ENCODE peak calls at places on chromosomes 6 and 20, in seven cellular contexts. One of them, this sample, is unnamed.

GRCh38 chr6:68958327-68958726 is 323.2 kb downstream of the ADGRB3 start:
- DNase-seq in epithelial cell of proximal tubule: no peak
- DNase-seq in adipocyte: peak; percentile 29
- DNase-seq in transverse colon: no peak
- DNase-seq in astrocyte of the spinal cord: no peak
- DNase-seq in AG09309: no peak
- DNase-seq in ascending aorta: no peak
- DNase-seq in this sample: peak; percentile 7

GRCh38 chr6:167139761-167140160 is 16.9 kb downstream of the CCR6 start:
- DNase-seq in ascending aorta: no peak
- DNase-seq in astrocyte of the spinal cord: no peak
- DNase-seq in adipocyte: no peak
- DNase-seq in AG09309: no peak
- DNase-seq in transverse colon: no peak
- DNase-seq in epithelial cell of proximal tubule: no peak
- DNase-seq in this sample: no peak

GRCh38 chr20:10508468-10509251 is 73.6 kb downstream of the SLX4IP start:
- DNase-seq in transverse colon: no peak
- DNase-seq in astrocyte of the spinal cord: peak; percentile 54
- DNase-seq in ascending aorta: no peak
- DNase-seq in epithelial cell of proximal tubule: no peak
- DNase-seq in AG09309: peak; percentile 23
- DNase-seq in adipocyte: peak; percentile 22
- DNase-seq in this sample: peak; percentile 65

GRCh38 chr20:10511166-10511506 is 76.0 kb downstream of the SLX4IP start:
- DNase-seq in AG09309: no peak
- DNase-seq in epithelial cell of proximal tubule: no peak
- DNase-seq in adipocyte: no peak
- DNase-seq in transverse colon: no peak
- DNase-seq in astrocyte of the spinal cord: no peak
- DNase-seq in ascending aorta: no peak
- DNase-seq in this sample: no peak

GRCh38 chr6:111201155-111201554 is 113.9 kb downstream of the SLC16A10 start:
- DNase-seq in transverse colon: no peak
- DNase-seq in adipocyte: no peak
- DNase-seq in ascending aorta: no peak
- DNase-seq in epithelial cell of proximal tubule: no peak
- DNase-seq in astrocyte of the spinal cord: no peak
- DNase-seq in AG09309: no peak
- DNase-seq in this sample: no peak

GRCh38 chr6:7051780-7052440 is 55.9 kb upstream of the RREB1 start:
- DNase-seq in AG09309: no peak
- DNase-seq in ascending aorta: no peak
- DNase-seq in adipocyte: peak; percentile 36
- DNase-seq in epithelial cell of proximal tubule: no peak
- DNase-seq in astrocyte of the spinal cord: peak; percentile 37
- DNase-seq in transverse colon: peak; percentile 74
- DNase-seq in this sample: peak; percentile 21

GRCh38 chr6:42841844-42842584 is 37.4 kb upstream of the RPL7L1 start:
- DNase-seq in epithelial cell of proximal tubule: no peak
- DNase-seq in transverse colon: no peak
- DNase-seq in adipocyte: no peak
- DNase-seq in astrocyte of the spinal cord: no peak
- DNase-seq in ascending aorta: no peak
- DNase-seq in AG09309: no peak
- DNase-seq in this sample: no peak

GRCh38 chr6:42417641-42418112 is 34.0 kb downstream of the TRERF1 start:
- DNase-seq in adipocyte: no peak
- DNase-seq in AG09309: no peak
- DNase-seq in astrocyte of the spinal cord: peak; percentile 72
- DNase-seq in epithelial cell of proximal tubule: no peak
- DNase-seq in transverse colon: no peak
- DNase-seq in ascending aorta: no peak
- DNase-seq in this sample: no peak

GRCh38 chr20:47318596-47319516 is 37.6 kb downstream of the ZMYND8 start:
- DNase-seq in astrocyte of the spinal cord: peak; percentile 82
- DNase-seq in AG09309: no peak
- DNase-seq in adipocyte: peak; percentile 70
- DNase-seq in epithelial cell of proximal tubule: no peak
- DNase-seq in ascending aorta: peak; percentile 91
- DNase-seq in transverse colon: peak; percentile 78
- DNase-seq in this sample: peak; percentile 82

GRCh38 chr6:63245908-63246307 is 34.6 kb downstream of the FKBP1C start:
- DNase-seq in adipocyte: no peak
- DNase-seq in epithelial cell of proximal tubule: no peak
- DNase-seq in transverse colon: no peak
- DNase-seq in ascending aorta: no peak
- DNase-seq in astrocyte of the spinal cord: no peak
- DNase-seq in AG09309: no peak
- DNase-seq in this sample: no peak

GRCh38 chr6:139030539-139030938 is 2.0 kb downstream of the ABRACL start:
- DNase-seq in astrocyte of the spinal cord: no peak
- DNase-seq in adipocyte: no peak
- DNase-seq in transverse colon: peak; percentile 27
- DNase-seq in AG09309: no peak
- DNase-seq in ascending aorta: no peak
- DNase-seq in epithelial cell of proximal tubule: no peak
- DNase-seq in this sample: no peak

GRCh38 chr6:111580826-111581505 is 24.7 kb downstream of the TRAF3IP2 start:
- DNase-seq in transverse colon: no peak
- DNase-seq in astrocyte of the spinal cord: no peak
- DNase-seq in AG09309: no peak
- DNase-seq in ascending aorta: no peak
- DNase-seq in adipocyte: no peak
- DNase-seq in epithelial cell of proximal tubule: no peak
- DNase-seq in this sample: no peak

GRCh38 chr6:25035451-25036435 is 100.0 kb upstream of the RIPOR2 start:
- DNase-seq in adipocyte: no peak
- DNase-seq in AG09309: no peak
- DNase-seq in transverse colon: no peak
- DNase-seq in astrocyte of the spinal cord: no peak
- DNase-seq in epithelial cell of proximal tubule: no peak
- DNase-seq in ascending aorta: no peak
- DNase-seq in this sample: no peak

GRCh38 chr6:38234934-38235678 is 404.6 kb downstream of the BTBD9 start:
- DNase-seq in epithelial cell of proximal tubule: no peak
- DNase-seq in astrocyte of the spinal cord: no peak
- DNase-seq in adipocyte: no peak
- DNase-seq in transverse colon: no peak
- DNase-seq in ascending aorta: no peak
- DNase-seq in AG09309: no peak
- DNase-seq in this sample: no peak

GRCh38 chr20:23363257-23363649 is 1.3 kb downstream of the GZF1 start:
- DNase-seq in astrocyte of the spinal cord: no peak
- DNase-seq in transverse colon: no peak
- DNase-seq in adipocyte: no peak
- DNase-seq in epithelial cell of proximal tubule: no peak
- DNase-seq in AG09309: no peak
- DNase-seq in ascending aorta: no peak
- DNase-seq in this sample: no peak

GRCh38 chr6:88512951-88513350 is 346.8 kb upstream of the CNR1 start:
- DNase-seq in astrocyte of the spinal cord: no peak
- DNase-seq in adipocyte: no peak
- DNase-seq in AG09309: no peak
- DNase-seq in epithelial cell of proximal tubule: peak; percentile 67
- DNase-seq in ascending aorta: no peak
- DNase-seq in transverse colon: no peak
- DNase-seq in this sample: no peak

GRCh38 chr6:8195040-8195713 is 92.8 kb upstream of the EEF1E1 start:
- DNase-seq in epithelial cell of proximal tubule: no peak
- DNase-seq in adipocyte: no peak
- DNase-seq in astrocyte of the spinal cord: no peak
- DNase-seq in transverse colon: no peak
- DNase-seq in AG09309: no peak
- DNase-seq in ascending aorta: no peak
- DNase-seq in this sample: no peak

GRCh38 chr20:24627291-24627690 is 157.9 kb downstream of the SYNDIG1 start:
- DNase-seq in ascending aorta: peak; percentile 7
- DNase-seq in astrocyte of the spinal cord: no peak
- DNase-seq in epithelial cell of proximal tubule: no peak
- DNase-seq in transverse colon: no peak
- DNase-seq in adipocyte: no peak
- DNase-seq in AG09309: no peak
- DNase-seq in this sample: no peak

GRCh38 chr6:10505529-10505928 is 15.6 kb upstream of the GCNT2 start:
- DNase-seq in transverse colon: no peak
- DNase-seq in astrocyte of the spinal cord: no peak
- DNase-seq in ascending aorta: no peak
- DNase-seq in epithelial cell of proximal tubule: no peak
- DNase-seq in adipocyte: no peak
- DNase-seq in AG09309: no peak
- DNase-seq in this sample: no peak

GRCh38 chr20:15836634-15837033 is 736.6 kb downstream of the KIF16B start:
- DNase-seq in adipocyte: peak; percentile 55
- DNase-seq in astrocyte of the spinal cord: peak; percentile 22
- DNase-seq in epithelial cell of proximal tubule: no peak
- DNase-seq in ascending aorta: no peak
- DNase-seq in AG09309: no peak
- DNase-seq in transverse colon: no peak
- DNase-seq in this sample: no peak

GRCh38 chr20:51233345-51233744 is 210.4 kb upstream of the KCNG1 start:
- DNase-seq in adipocyte: no peak
- DNase-seq in epithelial cell of proximal tubule: no peak
- DNase-seq in ascending aorta: no peak
- DNase-seq in transverse colon: no peak
- DNase-seq in AG09309: no peak
- DNase-seq in astrocyte of the spinal cord: no peak
- DNase-seq in this sample: no peak

GRCh38 chr6:118791499-118791898 is 102.5 kb upstream of the ASF1A start:
- DNase-seq in astrocyte of the spinal cord: no peak
- DNase-seq in epithelial cell of proximal tubule: no peak
- DNase-seq in AG09309: no peak
- DNase-seq in ascending aorta: no peak
- DNase-seq in transverse colon: no peak
- DNase-seq in adipocyte: no peak
- DNase-seq in this sample: no peak

GRCh38 chr6:105326838-105327745 is 75.8 kb downstream of the PREP start:
- DNase-seq in ascending aorta: no peak
- DNase-seq in transverse colon: no peak
- DNase-seq in epithelial cell of proximal tubule: no peak
- DNase-seq in astrocyte of the spinal cord: peak; percentile 55
- DNase-seq in adipocyte: peak; percentile 25
- DNase-seq in AG09309: no peak
- DNase-seq in this sample: peak; percentile 14

GRCh38 chr6:111625511-111626331 is 20.0 kb upstream of the TRAF3IP2 start:
- DNase-seq in AG09309: no peak
- DNase-seq in transverse colon: no peak
- DNase-seq in astrocyte of the spinal cord: peak; percentile 78
- DNase-seq in epithelial cell of proximal tubule: no peak
- DNase-seq in adipocyte: peak; percentile 63
- DNase-seq in ascending aorta: peak; percentile 75
- DNase-seq in this sample: peak; percentile 42

GRCh38 chr6:5672581-5673011 is 334.1 kb downstream of the NRN1 start:
- DNase-seq in AG09309: peak; percentile 84
- DNase-seq in epithelial cell of proximal tubule: no peak
- DNase-seq in adipocyte: peak; percentile 89
- DNase-seq in transverse colon: no peak
- DNase-seq in astrocyte of the spinal cord: peak; percentile 80
- DNase-seq in ascending aorta: peak; percentile 81
- DNase-seq in this sample: peak; percentile 83

GRCh38 chr6:154157082-154157481 is 118.0 kb downstream of the OPRM1 start:
- DNase-seq in transverse colon: no peak
- DNase-seq in astrocyte of the spinal cord: no peak
- DNase-seq in adipocyte: no peak
- DNase-seq in AG09309: no peak
- DNase-seq in epithelial cell of proximal tubule: no peak
- DNase-seq in ascending aorta: no peak
- DNase-seq in this sample: no peak
- H3K4me3 ChIP-seq in transverse colon: no peak overlapping the region
- H3K4me3 ChIP-seq in astrocyte of the spinal cord: no peak overlapping the region
- H3K4me3 ChIP-seq in adipocyte: no peak overlapping the region
- H3K4me3 ChIP-seq in AG09309: no peak overlapping the region
- H3K4me3 ChIP-seq in epithelial cell of proximal tubule: no peak overlapping the region
- H3K4me3 ChIP-seq in ascending aorta: no peak overlapping the region
- H3K4me3 ChIP-seq in this sample: no peak overlapping the region

GRCh38 chr6:48826318-48826595 is 636.8 kb downstream of the MMUT start:
- DNase-seq in ascending aorta: no peak
- DNase-seq in transverse colon: no peak
- DNase-seq in AG09309: no peak
- DNase-seq in astrocyte of the spinal cord: peak; percentile 17
- DNase-seq in epithelial cell of proximal tubule: no peak
- DNase-seq in adipocyte: no peak
- DNase-seq in this sample: peak; percentile 32

GRCh38 chr6:48825501-48826317 is 637.3 kb downstream of the MMUT start:
- DNase-seq in adipocyte: peak; percentile 63
- DNase-seq in AG09309: no peak
- DNase-seq in astrocyte of the spinal cord: peak; percentile 22
- DNase-seq in ascending aorta: no peak
- DNase-seq in epithelial cell of proximal tubule: no peak
- DNase-seq in transverse colon: no peak
- DNase-seq in this sample: peak; percentile 53

GRCh38 chr6:48826884-48827701 is 636.0 kb downstream of the MMUT start:
- DNase-seq in epithelial cell of proximal tubule: peak; percentile 85
- DNase-seq in ascending aorta: peak; percentile 84
- DNase-seq in adipocyte: peak; percentile 90
- DNase-seq in AG09309: peak; percentile 92
- DNase-seq in transverse colon: peak; percentile 23
- DNase-seq in astrocyte of the spinal cord: peak; percentile 92
- DNase-seq in this sample: peak; percentile 92
- H3K4me3 ChIP-seq in epithelial cell of proximal tubule: peak overlapping the region; percentile 2
- H3K4me3 ChIP-seq in ascending aorta: no peak overlapping the region
- H3K4me3 ChIP-seq in adipocyte: peak overlapping the region; percentile 54
- H3K4me3 ChIP-seq in AG09309: no peak overlapping the region
- H3K4me3 ChIP-seq in transverse colon: no peak overlapping the region
- H3K4me3 ChIP-seq in astrocyte of the spinal cord: no peak overlapping the region
- H3K4me3 ChIP-seq in this sample: peak overlapping the region; percentile 19

DNA sequence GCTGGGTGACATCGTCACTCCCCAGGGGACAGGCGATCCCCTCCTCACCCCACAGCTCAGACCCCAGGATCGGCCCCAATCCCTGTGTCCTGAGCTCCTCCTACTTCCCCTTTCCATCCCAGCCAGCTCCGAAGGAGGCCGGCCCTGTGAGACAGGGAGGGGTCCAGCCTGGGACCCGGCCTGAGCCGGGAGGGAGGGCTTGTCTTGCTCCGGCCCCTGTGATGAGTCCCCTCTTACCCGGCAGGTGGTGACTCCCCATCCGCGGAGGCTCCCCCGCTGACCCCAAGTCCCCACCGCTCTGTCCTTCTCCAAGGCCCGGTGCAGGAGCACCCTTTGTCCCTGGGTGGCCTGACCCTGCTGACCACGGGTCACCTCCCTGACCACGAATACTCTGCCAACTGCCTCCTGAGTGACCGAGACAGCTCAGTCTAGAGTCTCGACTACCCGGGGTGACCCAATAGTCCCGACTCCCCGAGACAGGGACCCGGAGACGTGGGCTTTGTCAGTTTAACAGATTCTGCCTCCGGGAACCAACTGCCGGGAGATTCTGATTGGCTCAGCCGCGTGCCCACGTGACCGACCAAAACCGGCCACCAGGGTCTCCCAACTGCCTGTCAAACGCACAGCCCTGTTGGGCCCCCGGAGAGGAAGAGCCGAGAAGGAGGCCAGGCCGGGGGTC is 187.4 kb upstream of the PROKR2 start:
- DNase-seq in adipocyte: peak; percentile 64
- DNase-seq in ascending aorta: peak; percentile 70
- DNase-seq in astrocyte of the spinal cord: peak; percentile 44
- DNase-seq in AG09309: no peak
- DNase-seq in transverse colon: peak; percentile 56
- DNase-seq in epithelial cell of proximal tubule: no peak
- DNase-seq in this sample: peak; percentile 53
- H3K4me3 ChIP-seq in adipocyte: peak overlapping the region; percentile 87
- H3K4me3 ChIP-seq in ascending aorta: peak overlapping the region; percentile 41
- H3K4me3 ChIP-seq in astrocyte of the spinal cord: peak overlapping the region; percentile 56
- H3K4me3 ChIP-seq in AG09309: peak overlapping the region; percentile 57
- H3K4me3 ChIP-seq in transverse colon: peak overlapping the region; percentile 55
- H3K4me3 ChIP-seq in epithelial cell of proximal tubule: peak overlapping the region; percentile 63
- H3K4me3 ChIP-seq in this sample: peak overlapping the region; percentile 60

GRCh38 chr20:49669601-49670189 is 44.0 kb downstream of the B4GALT5 start:
- DNase-seq in astrocyte of the spinal cord: no peak
- DNase-seq in adipocyte: peak; percentile 53
- DNase-seq in epithelial cell of proximal tubule: no peak
- DNase-seq in ascending aorta: no peak
- DNase-seq in AG09309: no peak
- DNase-seq in transverse colon: no peak
- DNase-seq in this sample: no peak
- H3K4me3 ChIP-seq in astrocyte of the spinal cord: no peak overlapping the region
- H3K4me3 ChIP-seq in adipocyte: peak overlapping the region; percentile 58
- H3K4me3 ChIP-seq in epithelial cell of proximal tubule: peak overlapping the region; percentile 22
- H3K4me3 ChIP-seq in ascending aorta: peak overlapping the region; percentile 13
- H3K4me3 ChIP-seq in AG09309: no peak overlapping the region
- H3K4me3 ChIP-seq in transverse colon: no peak overlapping the region
- H3K4me3 ChIP-seq in this sample: no peak overlapping the region